ENCODE peak calls at places on chromosome 19, in six cellular contexts. J, C, Y, E, H and M are unnamed samples.

GRCh38 chr19:29665826-29666633 is 769 bp downstream of the PLEKHF1 start:
- DNase-seq in J (no peak), C (no peak), Y (no peak), E (no peak), H (peak), M (no peak)

GRCh38 chr19:55247621-55248099 is 11.2 kb downstream of the PPP6R1 start:
- DNase-seq in J (no peak), C (no peak), Y (no peak), E (no peak), H (no peak), M (no peak)

GRCh38 chr19:45423033-45423588 is 606 bp downstream of the ERCC1 start:
- DNase-seq in J (no peak), C (no peak), Y (no peak), E (no peak), H (no peak), M (no peak)

GRCh38 chr19:34226036-34226435 is 28.3 kb upstream of the GARRE1 start:
- DNase-seq in J (no peak), C (no peak), Y (no peak), E (no peak), H (no peak), M (no peak)

GRCh38 chr19:16078311-16078758 is 2.0 kb downstream of the TPM4 start:
- DNase-seq in J (peak), C (no peak), Y (no peak), E (no peak), H (peak), M (peak)

GRCh38 chr19:5961969-5962945 is 15.7 kb downstream of the RANBP3 start:
- DNase-seq in J (no peak), C (peak), Y (no peak), E (no peak), H (no peak), M (no peak)

GRCh38 chr19:4077800-4078683 is 11.3 kb upstream of the ZBTB7A start:
- DNase-seq in J (no peak), C (no peak), Y (no peak), E (no peak), H (peak), M (no peak)

GRCh38 chr19:8611890-8612806 is 1.6 kb upstream of the ADAMTS10 start:
- DNase-seq in J (no peak), C (no peak), Y (no peak), E (no peak), H (peak), M (no peak)

GRCh38 chr19:30780032-30780431 is 407.8 kb downstream of the ZNF536 start:
- DNase-seq in J (no peak), C (no peak), Y (no peak), E (no peak), H (no peak), M (no peak)

GRCh38 chr19:871446-872265 is 12.2 kb downstream of the CFD start:
- DNase-seq in J (no peak), C (no peak), Y (no peak), E (no peak), H (no peak), M (no peak)

GRCh38 chr19:27867981-27868380 is 1345.0 kb downstream of the UQCRFS1 start:
- DNase-seq in J (no peak), C (no peak), Y (no peak), E (no peak), H (no peak), M (no peak)

GRCh38 chr19:52190679-52191293 is 934 bp downstream of the PPP2R1A start:
- DNase-seq in J (peak), C (no peak), Y (peak), E (peak), H (peak), M (no peak)

GRCh38 chr19:35710784-35711723 is 6.7 kb downstream of the ZBTB32 start:
- DNase-seq in J (no peak), C (no peak), Y (no peak), E (no peak), H (no peak), M (no peak)

GRCh38 chr19:31497709-31498108 is 148.5 kb upstream of the TSHZ3 start:
- DNase-seq in J (no peak), C (no peak), Y (no peak), E (no peak), H (no peak), M (no peak)

GRCh38 chr19:57434386-57435061 is 601 bp upstream of the ZNF749 start:
- DNase-seq in J (no peak), C (no peak), Y (no peak), E (no peak), H (no peak), M (no peak)

GRCh38 chr19:13022859-13023636 is 27.8 kb downstream of the NFIX start:
- DNase-seq in J (peak), C (no peak), Y (peak), E (peak), H (peak), M (peak)

GRCh38 chr19:52748336-52748950 is 13.6 kb upstream of the ZNF611 start:
- DNase-seq in J (no peak), C (no peak), Y (no peak), E (no peak), H (peak), M (no peak)

GRCh38 chr19:52270266-52270885 is 989 bp downstream of the ZNF766 start:
- DNase-seq in J (no peak), C (no peak), Y (no peak), E (no peak), H (no peak), M (no peak)

GRCh38 chr19:4811328-4812131 is 20.0 kb downstream of the TICAM1 start:
- DNase-seq in J (no peak), C (peak), Y (no peak), E (peak), H (peak), M (peak)

GRCh38 chr19:5641171-5641570 is 18.3 kb downstream of the SAFB start:
- DNase-seq in J (no peak), C (no peak), Y (no peak), E (no peak), H (no peak), M (no peak)

GRCh38 chr19:5827342-5827890 is 12.1 kb downstream of the FUT6 start:
- DNase-seq in J (no peak), C (no peak), Y (no peak), E (no peak), H (no peak), M (no peak)

GRCh38 chr19:46030861-46031550 is 8.2 kb upstream of the PGLYRP1 start:
- DNase-seq in J (no peak), C (no peak), Y (no peak), E (no peak), H (no peak), M (no peak)

GRCh38 chr19:16045893-16046292 is 30.4 kb upstream of the TPM4 start:
- DNase-seq in J (no peak), C (no peak), Y (no peak), E (no peak), H (no peak), M (no peak)

GRCh38 chr19:51689751-51690358 is 3.3 kb upstream of the SPACA6 start:
- DNase-seq in J (no peak), C (no peak), Y (peak), E (peak), H (peak), M (peak)

GRCh38 chr19:19657397-19657783 is 6.1 kb downstream of the ATP13A1 start:
- DNase-seq in J (peak), C (no peak), Y (peak), E (peak), H (no peak), M (no peak)

GRCh38 chr19:32675720-32676185 is at the start of gene RGS9BP:
- DNase-seq in J (peak), C (peak), Y (peak), E (peak), H (peak), M (peak)

GRCh38 chr19:10699650-10700335 is 1.4 kb upstream of the QTRT1 start:
- DNase-seq in J (no peak), C (peak), Y (no peak), E (peak), H (no peak), M (no peak)

GRCh38 chr19:16285769-16286564 is 38.7 kb upstream of the KLF2 start:
- DNase-seq in J (no peak), C (no peak), Y (peak), E (no peak), H (no peak), M (peak)

GRCh38 chr19:50465986-50466771 is 10.1 kb upstream of the EMC10 start:
- DNase-seq in J (no peak), C (no peak), Y (no peak), E (no peak), H (no peak), M (peak)

GRCh38 chr19:7970716-7971448 is 27.4 kb upstream of the TIMM44 start:
- DNase-seq in J (no peak), C (no peak), Y (no peak), E (peak), H (no peak), M (no peak)

GRCh38 chr19:44992336-44993163 is 8.7 kb upstream of the RELB start:
- DNase-seq in J (no peak), C (no peak), Y (no peak), E (no peak), H (no peak), M (no peak)

GRCh38 chr19:40598121-40598917 is 2.9 kb upstream of the LTBP4 start:
- DNase-seq in J (peak), C (peak), Y (peak), E (peak), H (peak), M (peak)

GRCh38 chr19:18772620-18773587 is 18.2 kb downstream of the COMP start:
- DNase-seq in J (no peak), C (no peak), Y (no peak), E (peak), H (no peak), M (no peak)

GRCh38 chr19:51296331-51297093 is 14.9 kb upstream of the IGLON5 start:
- DNase-seq in J (no peak), C (no peak), Y (no peak), E (peak), H (no peak), M (no peak)

GRCh38 chr19:34428549-34429285 is 536 bp downstream of the UBA2 start:
- DNase-seq in J (no peak), C (no peak), Y (peak), E (peak), H (peak), M (peak)

GRCh38 chr19:38049105-38049649 is 142.2 kb downstream of the SIPA1L3 start:
- DNase-seq in J (no peak), C (peak), Y (no peak), E (no peak), H (no peak), M (no peak)